ENCODE peak calls at places on chromosomes 7 and 10, in six cellular contexts. Z is GM23248, X is endodermal cell, H is K562, N is fibroblast of the aortic adventitia, D is iPS DF 6.9. M is an unnamed sample.

GRCh38 chr7:121286742-121287699 is 41.8 kb upstream of the WNT16 start:
- DNase-seq in H (no peak), X (no peak), Z (peak; percentile 50), D (no peak), N (no peak), M (no peak)

GRCh38 chr7:138352570-138353461 is 107.2 kb upstream of the TRIM24 start:
- DNase-seq in D (no peak), Z (no peak), X (no peak), N (no peak), H (peak; percentile 98), M (no peak)

GRCh38 chr10:19904202-19904661 is 88.0 kb downstream of the PLXDC2 start:
- DNase-seq in H (no peak), X (no peak), Z (peak; percentile 10), D (no peak), N (no peak), M (no peak)

GRCh38 chr7:151251926-151252835 is 3.7 kb upstream of the SMARCD3 start:
- DNase-seq in D (no peak), Z (peak; percentile 84), H (peak; percentile 96), N (peak; percentile 70), X (peak; percentile 87), M (no peak)

GRCh38 chr10:101489355-101489754 is 98.7 kb downstream of the POLL start:
- DNase-seq in Z (peak; percentile 1), D (no peak), N (no peak), X (no peak), H (no peak), M (no peak)

GRCh38 chr7:121793716-121794115 is 79.2 kb upstream of the PTPRZ1 start:
- DNase-seq in Z (no peak), D (no peak), H (no peak), N (no peak), X (no peak), M (no peak)

GRCh38 chr7:99740573-99741437 is 5.8 kb upstream of the CYP3A7 start:
- DNase-seq in N (peak; percentile 64), H (no peak), Z (peak; percentile 90), X (no peak), D (no peak), M (no peak)

GRCh38 chr10:28734940-28735759 is 57.8 kb downstream of the BAMBI start:
- DNase-seq in X (peak; percentile 56), N (peak; percentile 98), Z (peak; percentile 58), H (peak; percentile 76), D (no peak), M (no peak)

GRCh38 chr10:96400465-96400864 is 41.7 kb upstream of the OPALIN start:
- DNase-seq in Z (peak; percentile 24), N (no peak), X (no peak), D (no peak), H (no peak), M (no peak)

GRCh38 chr7:131538791-131539179 is 17.6 kb downstream of the PODXL start:
- DNase-seq in Z (peak; percentile 68), X (peak; percentile 71), D (no peak), N (no peak), H (no peak), M (no peak)

GRCh38 chr10:78028438-78029293 is 649 bp downstream of the POLR3A start:
- DNase-seq in N (peak; percentile 60), H (no peak), Z (peak; percentile 75), D (no peak), X (no peak), M (no peak)

GRCh38 chr10:127151981-127152699 is 44.3 kb downstream of the INSYN2A start:
- DNase-seq in D (no peak), H (no peak), Z (peak; percentile 16), X (no peak), N (no peak), M (no peak)

GRCh38 chr10:73956476-73957338 is 41.2 kb upstream of the VCL start:
- DNase-seq in N (peak; percentile 39), H (peak; percentile 44), X (no peak), Z (peak; percentile 53), D (no peak), M (peak; percentile 84)

GRCh38 chr7:98902523-98902922 is 24.2 kb downstream of the TRRAP start:
- DNase-seq in X (no peak), D (no peak), Z (no peak), N (no peak), H (no peak), M (no peak)

GRCh38 chr7:128380807-128381130 is 19.3 kb upstream of the PRRT4 start:
- DNase-seq in D (no peak), X (peak; percentile 67), H (no peak), N (no peak), Z (no peak), M (no peak)

GRCh38 chr10:132960651-132961419 is 18.5 kb upstream of the CFAP46 start:
- DNase-seq in H (no peak), X (no peak), N (no peak), D (no peak), Z (peak; percentile 12), M (no peak)

GRCh38 chr10:101550965-101551364 is 37.1 kb downstream of the POLL start:
- DNase-seq in X (no peak), D (no peak), N (no peak), H (no peak), Z (no peak), M (no peak)

GRCh38 chr10:84510121-84510520 is 181.7 kb downstream of the CCSER2 start:
- DNase-seq in Z (peak; percentile 6), N (peak; percentile 34), D (no peak), H (no peak), X (no peak), M (no peak)

GRCh38 chr7:55469271-55469681 is 103.0 kb downstream of the VOPP1 start:
- DNase-seq in X (no peak), N (no peak), D (no peak), Z (no peak), H (no peak), M (peak; percentile 97)

GRCh38 chr10:78852856-78853255 is 215.9 kb upstream of the ZMIZ1 start:
- DNase-seq in Z (peak; percentile 29), D (peak; percentile 31), N (peak; percentile 21), X (peak; percentile 88), H (peak; percentile 39), M (peak; percentile 14)

GRCh38 chr10:13945760-13946460 is 359.1 kb downstream of the PRPF18 start:
- DNase-seq in X (peak; percentile 57), N (no peak), D (no peak), Z (no peak), H (no peak), M (no peak)

GRCh38 chr10:30029164-30029889 is 30.1 kb downstream of the JCAD start:
- DNase-seq in H (no peak), D (no peak), X (no peak), Z (no peak), N (no peak), M (no peak)

GRCh38 chr7:71236488-71237179 is 104.7 kb downstream of the GALNT17 start:
- DNase-seq in N (no peak), X (peak; percentile 48), H (no peak), Z (no peak), D (no peak), M (no peak)

GRCh38 chr10:107546239-107546638 is 381.7 kb upstream of the SORCS1 start:
- DNase-seq in X (no peak), N (peak; percentile 33), Z (peak; percentile 86), H (no peak), D (no peak), M (no peak)

GRCh38 chr7:16338065-16338464 is 83.3 kb downstream of the CRPPA start:
- DNase-seq in Z (no peak), X (no peak), D (no peak), N (no peak), H (no peak), M (no peak)

GRCh38 chr10:8405551-8405950 is 351.1 kb downstream of the GATA3 start:
- DNase-seq in H (no peak), D (no peak), Z (no peak), N (peak; percentile 59), X (no peak), M (no peak)

GRCh38 chr10:31706921-31707571 is 221.6 kb downstream of the ARHGAP12 start:
- DNase-seq in N (peak; percentile 29), D (no peak), X (peak; percentile 63), H (no peak), Z (peak; percentile 49), M (no peak)

GRCh38 chr10:105206616-105207015 is 565.5 kb downstream of the SORCS3 start:
- DNase-seq in N (no peak), Z (no peak), H (no peak), X (no peak), D (no peak), M (no peak)

DNA sequence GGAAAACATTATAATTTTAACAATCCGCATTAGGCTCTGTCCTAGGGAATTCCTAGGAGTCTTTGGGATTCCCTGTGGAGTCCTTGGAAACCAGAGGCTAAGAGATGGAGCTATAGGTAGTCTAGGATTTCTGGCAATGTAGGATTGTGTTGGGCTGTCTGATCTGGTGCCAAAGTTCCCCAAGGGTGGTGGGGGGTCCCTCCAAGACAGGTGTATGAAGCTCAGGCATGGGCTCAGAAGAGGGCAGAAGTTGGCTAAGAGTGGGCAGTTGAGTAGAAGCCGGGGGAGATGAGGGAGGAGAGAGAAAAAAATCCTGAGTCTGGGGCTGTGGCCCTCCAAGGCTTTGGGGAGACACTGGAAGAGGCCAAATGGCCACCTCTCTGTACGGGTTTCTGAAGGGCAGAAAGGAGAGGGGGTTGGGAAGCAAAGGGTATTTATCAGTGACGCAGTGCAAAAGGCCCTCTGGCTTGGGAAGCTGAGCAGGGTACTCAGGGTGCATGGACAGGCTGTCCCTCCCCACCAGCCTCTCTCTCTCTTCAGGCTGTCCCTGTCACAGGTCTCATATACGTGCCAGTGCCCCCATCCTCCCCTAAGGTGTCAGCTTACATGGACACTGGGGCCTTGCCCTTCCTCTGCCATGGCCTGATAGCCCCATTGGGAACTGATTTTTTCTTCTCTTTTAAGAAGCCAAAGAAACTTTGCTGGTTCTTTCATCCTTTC is 923 bp downstream of the HOXA6 start:
- DNase-seq in H (no peak), D (no peak), N (no peak), Z (no peak), X (peak; percentile 41), M (no peak)
- H3K4me3 ChIP-seq in H (no peak overlapping the region), D (no peak overlapping the region), N (no peak overlapping the region), Z (no peak overlapping the region), X (no peak overlapping the region), M (no peak overlapping the region)

GRCh38 chr7:159098795-159099194 is 45.9 kb downstream of the VIPR2 start:
- DNase-seq in X (peak; percentile 54), H (no peak), N (no peak), Z (no peak), D (no peak), M (no peak)
- H3K4me3 ChIP-seq in X (no peak overlapping the region), H (no peak overlapping the region), N (no peak overlapping the region), Z (no peak overlapping the region), D (no peak overlapping the region), M (no peak overlapping the region)

GRCh38 chr7:22853138-22853537 is 30.5 kb upstream of the TOMM7 start:
- DNase-seq in Z (no peak), D (no peak), N (no peak), H (peak; percentile 20), X (peak; percentile 65), M (no peak)
- H3K4me3 ChIP-seq in Z (no peak overlapping the region), D (no peak overlapping the region), N (no peak overlapping the region), H (no peak overlapping the region), X (no peak overlapping the region), M (peak overlapping the region; percentile 86)

DNA sequence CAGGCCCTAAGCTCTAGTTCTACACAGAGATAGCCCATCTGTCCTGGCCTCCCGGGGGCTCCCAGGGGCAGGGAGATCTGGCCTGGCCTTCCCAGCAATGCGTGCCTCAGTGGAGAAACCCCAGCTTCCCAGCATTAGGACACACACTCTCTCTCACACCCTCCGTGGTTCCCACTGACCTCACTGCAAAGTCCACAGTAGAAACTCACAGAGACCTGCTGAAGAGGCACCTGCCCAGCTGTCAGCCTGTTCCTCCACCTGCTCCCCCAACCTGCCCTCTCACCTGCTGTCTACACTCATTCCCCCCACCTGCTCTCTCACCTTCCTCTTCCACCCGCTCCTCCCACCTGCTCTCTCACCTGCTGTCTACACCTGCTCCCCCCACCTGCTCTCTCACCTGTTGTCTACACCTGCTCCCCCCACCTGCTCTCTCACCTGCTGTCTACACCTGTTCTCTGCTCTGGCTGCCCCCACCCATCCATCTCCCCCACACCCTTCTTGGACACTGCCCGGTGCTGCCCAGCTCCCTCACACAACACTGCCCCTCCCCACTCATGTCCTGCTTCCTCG is 21.1 kb upstream of the PFKP start:
- DNase-seq in H (no peak), Z (no peak), X (no peak), N (no peak), D (no peak), M (no peak)
- H3K4me3 ChIP-seq in H (no peak overlapping the region), Z (peak overlapping the region; percentile 50), X (no peak overlapping the region), N (no peak overlapping the region), D (no peak overlapping the region), M (no peak overlapping the region)